ENCODE peak calls at places on chromosomes 3 and 15, in five cellular contexts. One of them, this sample, is unnamed.

GRCh38 chr3:75396316-75396802 is 267.8 kb upstream of the FRG2C start:
- DNase-seq in cardiac muscle cell: no peak
- DNase-seq in GM12864: no peak
- DNase-seq in right atrium auricular region: no peak
- DNase-seq in retinal pigment epithelial cell: no peak
- DNase-seq in this sample: no peak

GRCh38 chr3:108970561-108970960 is 16.9 kb upstream of the GUCA1C start:
- DNase-seq in cardiac muscle cell: no peak
- DNase-seq in GM12864: no peak
- DNase-seq in right atrium auricular region: no peak
- DNase-seq in retinal pigment epithelial cell: no peak
- DNase-seq in this sample: no peak

GRCh38 chr3:127171320-127171719 is 21.6 kb upstream of the PRR23E start:
- DNase-seq in cardiac muscle cell: no peak
- DNase-seq in GM12864: no peak
- DNase-seq in right atrium auricular region: peak; percentile 30
- DNase-seq in retinal pigment epithelial cell: no peak
- DNase-seq in this sample: no peak

GRCh38 chr3:98735761-98736269 is 27.3 kb upstream of the ST3GAL6 start:
- DNase-seq in cardiac muscle cell: no peak
- DNase-seq in GM12864: no peak
- DNase-seq in right atrium auricular region: no peak
- DNase-seq in retinal pigment epithelial cell: no peak
- DNase-seq in this sample: peak; percentile 29

GRCh38 chr15:82197734-82198594 is 64.6 kb downstream of the EFL1 start:
- DNase-seq in cardiac muscle cell: peak; percentile 84
- DNase-seq in GM12864: peak; percentile 31
- DNase-seq in right atrium auricular region: peak; percentile 81
- DNase-seq in retinal pigment epithelial cell: peak; percentile 22
- DNase-seq in this sample: peak; percentile 53

GRCh38 chr15:100944237-100944875 is 25.2 kb downstream of the LRRK1 start:
- DNase-seq in cardiac muscle cell: no peak
- DNase-seq in GM12864: no peak
- DNase-seq in right atrium auricular region: no peak
- DNase-seq in retinal pigment epithelial cell: no peak
- DNase-seq in this sample: no peak

GRCh38 chr3:27166888-27167287 is 202.3 kb downstream of the NEK10 start:
- DNase-seq in cardiac muscle cell: no peak
- DNase-seq in GM12864: no peak
- DNase-seq in right atrium auricular region: no peak
- DNase-seq in retinal pigment epithelial cell: peak; percentile 98
- DNase-seq in this sample: peak; percentile 52

GRCh38 chr3:79018671-79019136 is 749.1 kb downstream of the ROBO1 start:
- DNase-seq in cardiac muscle cell: peak; percentile 72
- DNase-seq in GM12864: no peak
- DNase-seq in right atrium auricular region: peak; percentile 65
- DNase-seq in retinal pigment epithelial cell: no peak
- DNase-seq in this sample: peak; percentile 50

GRCh38 chr3:94928921-94929320 is 866.1 kb downstream of the NSUN3 start:
- DNase-seq in cardiac muscle cell: no peak
- DNase-seq in GM12864: no peak
- DNase-seq in right atrium auricular region: no peak
- DNase-seq in retinal pigment epithelial cell: peak; percentile 24
- DNase-seq in this sample: peak; percentile 96

GRCh38 chr15:39404767-39405173 is 176.1 kb upstream of the THBS1 start:
- DNase-seq in cardiac muscle cell: no peak
- DNase-seq in GM12864: no peak
- DNase-seq in right atrium auricular region: peak; percentile 66
- DNase-seq in retinal pigment epithelial cell: no peak
- DNase-seq in this sample: peak; percentile 97

GRCh38 chr3:46968783-46969428 is 7.6 kb downstream of the CCDC12 start:
- DNase-seq in cardiac muscle cell: no peak
- DNase-seq in GM12864: no peak
- DNase-seq in right atrium auricular region: no peak
- DNase-seq in retinal pigment epithelial cell: no peak
- DNase-seq in this sample: no peak

GRCh38 chr15:68228143-68228970 is 1.2 kb downstream of the CLN6 start:
- DNase-seq in cardiac muscle cell: no peak
- DNase-seq in GM12864: no peak
- DNase-seq in right atrium auricular region: no peak
- DNase-seq in retinal pigment epithelial cell: no peak
- DNase-seq in this sample: peak; percentile 0

GRCh38 chr15:80517290-80517689 is 113.1 kb downstream of the ARNT2 start:
- DNase-seq in cardiac muscle cell: no peak
- DNase-seq in GM12864: no peak
- DNase-seq in right atrium auricular region: no peak
- DNase-seq in retinal pigment epithelial cell: no peak
- DNase-seq in this sample: no peak

GRCh38 chr3:81446806-81447205 is 314.6 kb downstream of the GBE1 start:
- DNase-seq in cardiac muscle cell: no peak
- DNase-seq in GM12864: no peak
- DNase-seq in right atrium auricular region: no peak
- DNase-seq in retinal pigment epithelial cell: no peak
- DNase-seq in this sample: no peak

GRCh38 chr3:43041517-43041916 is 62.4 kb downstream of the GASK1A start:
- DNase-seq in cardiac muscle cell: no peak
- DNase-seq in GM12864: no peak
- DNase-seq in right atrium auricular region: no peak
- DNase-seq in retinal pigment epithelial cell: no peak
- DNase-seq in this sample: no peak

GRCh38 chr3:713225-713624 is 379.6 kb upstream of the CNTN6 start:
- DNase-seq in cardiac muscle cell: no peak
- DNase-seq in GM12864: no peak
- DNase-seq in right atrium auricular region: no peak
- DNase-seq in retinal pigment epithelial cell: peak; percentile 66
- DNase-seq in this sample: peak; percentile 66

GRCh38 chr3:21017115-21017852 is 733.7 kb downstream of the ZNF385D start:
- DNase-seq in cardiac muscle cell: no peak
- DNase-seq in GM12864: no peak
- DNase-seq in right atrium auricular region: no peak
- DNase-seq in retinal pigment epithelial cell: no peak
- DNase-seq in this sample: peak; percentile 94

GRCh38 chr15:41429003-41429890 is 12.4 kb downstream of the RTF1 start:
- DNase-seq in cardiac muscle cell: no peak
- DNase-seq in GM12864: peak; percentile 60
- DNase-seq in right atrium auricular region: no peak
- DNase-seq in retinal pigment epithelial cell: no peak
- DNase-seq in this sample: no peak

GRCh38 chr3:125057186-125057850 is 1.5 kb upstream of the HEG1 start:
- DNase-seq in cardiac muscle cell: no peak
- DNase-seq in GM12864: no peak
- DNase-seq in right atrium auricular region: no peak
- DNase-seq in retinal pigment epithelial cell: no peak
- DNase-seq in this sample: peak; percentile 88

GRCh38 chr3:24336101-24336500 is 158.5 kb downstream of the THRB start:
- DNase-seq in cardiac muscle cell: no peak
- DNase-seq in GM12864: no peak
- DNase-seq in right atrium auricular region: no peak
- DNase-seq in retinal pigment epithelial cell: no peak
- DNase-seq in this sample: no peak

GRCh38 chr3:51642462-51642861 is 28.6 kb upstream of the TEX264 start:
- DNase-seq in cardiac muscle cell: peak; percentile 6
- DNase-seq in GM12864: no peak
- DNase-seq in right atrium auricular region: no peak
- DNase-seq in retinal pigment epithelial cell: no peak
- DNase-seq in this sample: no peak

GRCh38 chr3:154112146-154112545 is 9.0 kb upstream of the ARHGEF26 start:
- DNase-seq in cardiac muscle cell: peak; percentile 25
- DNase-seq in GM12864: no peak
- DNase-seq in right atrium auricular region: no peak
- DNase-seq in retinal pigment epithelial cell: no peak
- DNase-seq in this sample: no peak

GRCh38 chr3:174094671-174095070 is 697.1 kb downstream of the NLGN1 start:
- DNase-seq in cardiac muscle cell: peak; percentile 10
- DNase-seq in GM12864: no peak
- DNase-seq in right atrium auricular region: no peak
- DNase-seq in retinal pigment epithelial cell: no peak
- DNase-seq in this sample: no peak

GRCh38 chr15:41043276-41043675 is 72.8 kb downstream of the INO80 start:
- DNase-seq in cardiac muscle cell: no peak
- DNase-seq in GM12864: no peak
- DNase-seq in right atrium auricular region: no peak
- DNase-seq in retinal pigment epithelial cell: peak; percentile 25
- DNase-seq in this sample: no peak

GRCh38 chr15:31343831-31344230 is 17.2 kb downstream of the KLF13 start:
- DNase-seq in cardiac muscle cell: no peak
- DNase-seq in GM12864: no peak
- DNase-seq in right atrium auricular region: no peak
- DNase-seq in retinal pigment epithelial cell: no peak
- DNase-seq in this sample: no peak

GRCh38 chr3:81910244-81910852 is 148.9 kb upstream of the GBE1 start:
- DNase-seq in cardiac muscle cell: peak; percentile 56
- DNase-seq in GM12864: no peak
- DNase-seq in right atrium auricular region: no peak
- DNase-seq in retinal pigment epithelial cell: no peak
- DNase-seq in this sample: peak; percentile 29

GRCh38 chr3:188558343-188559068 is 404.5 kb downstream of the LPP start:
- DNase-seq in cardiac muscle cell: no peak
- DNase-seq in GM12864: no peak
- DNase-seq in right atrium auricular region: no peak
- DNase-seq in retinal pigment epithelial cell: no peak
- DNase-seq in this sample: no peak

GRCh38 chr15:32718082-32718821 is 448 bp downstream of the GREM1 start:
- DNase-seq in cardiac muscle cell: peak; percentile 38
- DNase-seq in GM12864: no peak
- DNase-seq in right atrium auricular region: no peak
- DNase-seq in retinal pigment epithelial cell: no peak
- DNase-seq in this sample: no peak

GRCh38 chr15:46644493-46645481 is 1010.0 kb downstream of the SQOR start:
- DNase-seq in cardiac muscle cell: no peak
- DNase-seq in GM12864: no peak
- DNase-seq in right atrium auricular region: no peak
- DNase-seq in retinal pigment epithelial cell: no peak
- DNase-seq in this sample: no peak

GRCh38 chr3:128725547-128725931 is 444 bp upstream of the RAB7A start:
- DNase-seq in cardiac muscle cell: no peak
- DNase-seq in GM12864: peak; percentile 24
- DNase-seq in right atrium auricular region: no peak
- DNase-seq in retinal pigment epithelial cell: no peak
- DNase-seq in this sample: no peak

GRCh38 chr3:23041918-23042696 is 161.0 kb upstream of the UBE2E2 start:
- DNase-seq in cardiac muscle cell: no peak
- DNase-seq in GM12864: no peak
- DNase-seq in right atrium auricular region: no peak
- DNase-seq in retinal pigment epithelial cell: no peak
- DNase-seq in this sample: peak; percentile 65

GRCh38 chr15:50996641-50997040 is 88.2 kb downstream of the AP4E1 start:
- DNase-seq in cardiac muscle cell: no peak
- DNase-seq in GM12864: no peak
- DNase-seq in right atrium auricular region: no peak
- DNase-seq in retinal pigment epithelial cell: no peak
- DNase-seq in this sample: peak; percentile 84

DNA sequence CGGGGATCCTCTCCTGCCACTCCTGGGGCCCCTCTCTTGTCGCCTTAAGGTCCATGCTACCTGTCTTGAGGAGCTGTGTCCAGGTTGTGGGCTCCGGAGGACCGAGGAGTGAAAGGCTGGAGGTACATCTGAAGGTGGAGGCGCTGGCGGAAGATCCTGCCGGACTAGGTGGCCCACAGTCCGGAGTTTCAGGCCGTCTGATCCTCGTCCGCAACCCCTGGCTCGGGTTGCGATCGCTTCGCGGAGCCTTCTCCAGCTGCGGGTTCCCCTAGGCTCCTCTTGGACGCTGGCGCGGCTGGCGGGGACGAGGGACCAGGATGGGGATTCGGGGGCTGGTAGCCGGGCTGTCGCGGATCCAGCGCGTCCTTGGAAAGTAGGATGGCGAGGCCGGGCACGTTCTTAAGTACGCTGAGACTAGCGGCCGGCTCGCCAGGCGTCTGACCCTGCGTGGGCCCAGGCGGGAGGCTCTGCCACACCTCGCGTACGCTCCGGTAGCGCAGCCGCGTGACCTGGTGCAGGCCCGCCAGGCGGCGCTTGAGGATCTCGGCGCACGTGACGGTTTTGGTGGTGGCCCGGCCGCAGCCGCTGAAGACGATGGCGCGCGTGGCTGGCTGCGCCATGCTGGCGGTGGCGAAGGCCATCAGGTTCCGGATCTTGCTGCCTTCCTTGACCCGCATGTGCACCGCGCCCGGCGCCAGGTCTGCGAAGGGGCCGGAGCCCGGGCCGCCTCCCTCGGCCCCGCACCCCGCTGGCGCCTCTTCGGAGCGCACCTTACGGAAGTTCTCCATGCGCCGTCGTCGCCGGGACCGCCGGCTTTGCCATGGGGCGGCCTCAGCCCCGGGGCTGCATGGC is 550 bp downstream of the RPP25 start:
- DNase-seq in cardiac muscle cell: peak; percentile 77
- DNase-seq in GM12864: no peak
- DNase-seq in right atrium auricular region: peak; percentile 88
- DNase-seq in retinal pigment epithelial cell: no peak
- DNase-seq in this sample: no peak
- TF ChIP-seq CTCF in cardiac muscle cell: peak; percentile 48
- TF ChIP-seq CTCF in GM12864: peak; percentile 38
- TF ChIP-seq CTCF in right atrium auricular region: no peak
- TF ChIP-seq CTCF in retinal pigment epithelial cell: peak; percentile 29
- TF ChIP-seq CTCF in this sample: peak; percentile 74

DNA sequence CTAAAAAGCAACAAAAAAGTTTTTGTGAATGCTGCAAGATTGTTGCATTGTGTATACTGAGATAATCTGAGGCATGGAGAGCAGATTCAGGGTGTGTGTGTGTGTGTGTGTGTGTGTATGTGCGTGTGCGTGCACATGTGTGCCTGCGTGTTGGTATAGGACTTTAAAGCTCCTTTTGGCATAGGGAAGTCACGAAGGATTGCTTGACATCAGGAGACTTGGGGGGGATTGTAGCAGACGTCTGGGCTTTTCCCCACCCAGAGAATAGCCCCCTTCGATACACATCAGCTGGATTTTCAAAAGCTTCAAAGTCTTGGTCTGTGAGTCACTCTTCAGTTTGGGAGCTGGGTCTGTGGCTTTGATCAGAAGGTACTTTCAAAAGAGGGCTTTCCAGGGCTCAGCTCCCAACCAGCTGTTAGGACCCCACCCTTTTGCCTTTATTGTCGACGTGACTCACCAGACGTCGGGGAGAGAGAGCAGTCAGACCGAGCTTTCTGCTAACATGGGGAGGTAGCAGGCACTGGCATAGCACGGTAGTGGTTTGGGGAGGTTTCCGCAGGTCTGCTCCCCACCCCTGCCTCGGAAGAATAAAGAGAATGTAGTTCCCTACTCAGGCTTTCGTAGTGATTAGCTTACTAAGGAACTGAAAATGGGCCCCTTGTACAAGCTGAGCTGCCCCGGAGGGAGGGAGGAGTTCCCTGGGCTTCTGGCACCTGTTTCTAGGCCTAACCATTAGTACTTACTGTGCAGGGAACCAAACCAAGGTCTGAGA is 4.7 kb downstream of the BHLHE40 start:
- DNase-seq in cardiac muscle cell: no peak
- DNase-seq in GM12864: peak; percentile 93
- DNase-seq in right atrium auricular region: peak; percentile 84
- DNase-seq in retinal pigment epithelial cell: no peak
- DNase-seq in this sample: peak; percentile 85
- H3K4me3 ChIP-seq in cardiac muscle cell: no peak overlapping the region
- H3K4me3 ChIP-seq in GM12864: peak overlapping the region; percentile 91
- H3K4me3 ChIP-seq in right atrium auricular region: peak overlapping the region; percentile 30
- H3K4me3 ChIP-seq in retinal pigment epithelial cell: peak overlapping the region; percentile 100
- H3K4me3 ChIP-seq in this sample: peak overlapping the region; percentile 95

GRCh38 chr15:75641176-75641498 is 1.1 kb upstream of the IMP3 start:
- DNase-seq in cardiac muscle cell: no peak
- DNase-seq in GM12864: no peak
- DNase-seq in right atrium auricular region: no peak
- DNase-seq in retinal pigment epithelial cell: no peak
- DNase-seq in this sample: no peak
- TF ChIP-seq CTCF in cardiac muscle cell: no peak
- TF ChIP-seq CTCF in GM12864: no peak
- TF ChIP-seq CTCF in right atrium auricular region: no peak
- TF ChIP-seq CTCF in retinal pigment epithelial cell: no peak
- TF ChIP-seq CTCF in this sample: no peak

GRCh38 chr3:65593780-65594752 is 444.7 kb downstream of the MAGI1 start:
- DNase-seq in cardiac muscle cell: no peak
- DNase-seq in GM12864: no peak
- DNase-seq in right atrium auricular region: no peak
- DNase-seq in retinal pigment epithelial cell: no peak
- DNase-seq in this sample: peak; percentile 56
- H3K4me3 ChIP-seq in cardiac muscle cell: no peak overlapping the region
- H3K4me3 ChIP-seq in GM12864: no peak overlapping the region
- H3K4me3 ChIP-seq in right atrium auricular region: no peak overlapping the region
- H3K4me3 ChIP-seq in retinal pigment epithelial cell: no peak overlapping the region
- H3K4me3 ChIP-seq in this sample: no peak overlapping the region

This sample was measured in bronchial epithelial cell.